ENCODE peak calls at places on chromosomes 4 and X, in ten cellular contexts. D is HT1080; C is stimulated activated CD4-positive, alpha-beta T cell treated with anti-CD3 and anti-CD28 coated beads, Interleukin-4, amount 100 ng/mL, for 48 hours; K is T-helper 2 cell; S is T-helper 22 cell; W is Calu3; V is CD4-positive, alpha-beta memory T cell; A is CD8-positive, alpha-beta T cell; U is heart left ventricle; G is lung. E is an unnamed sample.
A peak's percentile ranks its signal among the peaks of the same experiment; 100 is the strongest.

GRCh38 chr4:74181225-74181624 is 23.3 kb downstream of the MTHFD2L start:
- DNase-seq in D (peak; percentile 52), C (no peak), K (peak; percentile 47), S (no peak), W (no peak), V (no peak), A (no peak), U (no peak), G (no peak), E (no peak)

GRCh38 chrX:78886550-78886949 is 58.6 kb upstream of the P2RY10 start:
- DNase-seq in D (peak; percentile 2), C (no peak), K (peak; percentile 57), S (no peak), W (no peak), V (peak; percentile 5), A (no peak), U (no peak), G (no peak), E (no peak)

GRCh38 chr4:173194175-173194574 is 25.6 kb downstream of the GALNT7 start:
- DNase-seq in D (no peak), C (no peak), K (no peak), S (no peak), W (no peak), V (no peak), A (no peak), U (no peak), G (no peak), E (no peak)

GRCh38 chr4:169225812-169226211 is 44.9 kb downstream of the SH3RF1 start:
- DNase-seq in D (peak; percentile 60), C (no peak), K (no peak), S (no peak), W (no peak), V (no peak), A (no peak), U (no peak), G (no peak), E (no peak)

GRCh38 chr4:148270600-148270999 is 171.6 kb downstream of the NR3C2 start:
- DNase-seq in D (peak; percentile 60), C (no peak), K (no peak), S (no peak), W (no peak), V (no peak), A (no peak), U (no peak), G (no peak), E (no peak)

GRCh38 chr4:123415977-123416376 is 19.4 kb downstream of the SPRY1 start:
- DNase-seq in D (no peak), C (no peak), K (peak; percentile 74), S (no peak), W (no peak), V (peak; percentile 10), A (no peak), U (no peak), G (no peak), E (no peak)

GRCh38 chr4:168621806-168622589 is 125.1 kb downstream of the PALLD start:
- DNase-seq in D (no peak), C (no peak), K (no peak), S (no peak), W (no peak), V (no peak), A (no peak), U (no peak), G (no peak), E (no peak)

GRCh38 chr4:167897116-167897515 is 195.2 kb upstream of the ANXA10 start:
- DNase-seq in D (peak; percentile 26), C (no peak), K (no peak), S (no peak), W (peak; percentile 43), V (no peak), A (no peak), U (no peak), G (no peak), E (no peak)

GRCh38 chrX:154398668-154399526 is 720 bp downstream of the RPL10 start:
- DNase-seq in D (peak; percentile 74), C (peak; percentile 69), K (peak; percentile 91), S (peak; percentile 58), W (peak; percentile 88), V (peak; percentile 83), A (peak; percentile 75), U (peak; percentile 86), G (peak; percentile 83), E (peak; percentile 82)

GRCh38 chrX:109672239-109672638 is 47.3 kb upstream of the KCNE5 start:
- DNase-seq in D (no peak), C (no peak), K (no peak), S (no peak), W (no peak), V (no peak), A (no peak), U (no peak), G (no peak), E (no peak)

GRCh38 chr4:128354205-128354821 is 66.7 kb upstream of the PGRMC2 start:
- DNase-seq in D (peak; percentile 94), C (no peak), K (no peak), S (no peak), W (peak; percentile 34), V (no peak), A (no peak), U (no peak), G (peak; percentile 32), E (peak; percentile 68)

GRCh38 chr4:155666701-155667537 is at the start of gene GUCY1A1:
- DNase-seq in D (peak; percentile 25), C (peak; percentile 0), K (peak; percentile 26), S (no peak), W (peak; percentile 65), V (no peak), A (peak; percentile 0), U (peak; percentile 52), G (peak; percentile 64), E (peak; percentile 52)

GRCh38 chr4:3458371-3458770 is 4.7 kb upstream of the DOK7 start:
- DNase-seq in D (no peak), C (no peak), K (no peak), S (no peak), W (no peak), V (no peak), A (no peak), U (no peak), G (no peak), E (no peak)

GRCh38 chr4:143711543-143712159 is 11.2 kb upstream of the FREM3 start:
- DNase-seq in D (no peak), C (no peak), K (no peak), S (no peak), W (no peak), V (no peak), A (no peak), U (no peak), G (no peak), E (no peak)

GRCh38 chrX:152831391-152831790 is 528 bp downstream of the NSDHL start:
- DNase-seq in D (no peak), C (no peak), K (no peak), S (no peak), W (no peak), V (no peak), A (no peak), U (no peak), G (no peak), E (no peak)

GRCh38 chr4:577499-578450 is 1.7 kb upstream of the TMEM271 start:
- DNase-seq in D (no peak), C (peak; percentile 16), K (peak; percentile 30), S (no peak), W (peak; percentile 28), V (no peak), A (no peak), U (no peak), G (no peak), E (peak; percentile 33)

GRCh38 chr4:142098900-142099299 is 462.5 kb downstream of the IL15 start:
- DNase-seq in D (no peak), C (no peak), K (no peak), S (no peak), W (no peak), V (no peak), A (no peak), U (no peak), G (no peak), E (no peak)

GRCh38 chrX:8988456-8988855 is 45.5 kb downstream of the FAM9B start:
- DNase-seq in D (no peak), C (peak; percentile 6), K (no peak), S (no peak), W (peak; percentile 3), V (no peak), A (no peak), U (no peak), G (no peak), E (peak; percentile 60)

GRCh38 chrX:115690554-115691216 is 129.7 kb downstream of the PLS3 start:
- DNase-seq in D (peak; percentile 62), C (peak; percentile 7), K (peak; percentile 48), S (peak; percentile 3), W (peak; percentile 45), V (peak; percentile 25), A (peak; percentile 0), U (peak; percentile 20), G (peak; percentile 57), E (no peak)

GRCh38 chrX:107146670-107147069 is 28.0 kb upstream of the RBM41 start:
- DNase-seq in D (no peak), C (no peak), K (no peak), S (no peak), W (no peak), V (no peak), A (no peak), U (no peak), G (no peak), E (no peak)

GRCh38 chr4:73127839-73128448 is 58.4 kb upstream of the COX18 start:
- DNase-seq in D (peak; percentile 3), C (no peak), K (peak; percentile 63), S (no peak), W (peak; percentile 2), V (peak; percentile 9), A (no peak), U (no peak), G (no peak), E (no peak)

GRCh38 chr4:100657187-100657586 is 139.4 kb upstream of the EMCN start:
- DNase-seq in D (peak; percentile 50), C (no peak), K (no peak), S (no peak), W (no peak), V (no peak), A (no peak), U (no peak), G (no peak), E (no peak)

E was measured in left lobe of liver.